ENCODE peak calls at places on chromosomes 11 and 22, in six cellular contexts. A is psoas muscle; I is right cardiac atrium; S is CD8-positive, alpha-beta T cell; K is CD4-positive, CD25-positive, alpha-beta regulatory T cell; U is pancreas. C is an unnamed sample.

GRCh38 chr11:111206472-111206871 is 39.1 kb upstream of the POU2AF2 start:
- DNase-seq in A (no peak), I (no peak), S (no peak), K (no peak), U (no peak), C (no peak)

GRCh38 chr11:110491577-110492352 is 62.0 kb downstream of the FDX1 start:
- DNase-seq in A (no peak), I (no peak), S (no peak), K (no peak), U (no peak), C (no peak)

GRCh38 chr11:59771605-59772004 is 16.4 kb downstream of the STX3 start:
- DNase-seq in A (no peak), I (no peak), S (no peak), K (no peak), U (no peak), C (no peak)

GRCh38 chr11:116130122-116130521 is 625.9 kb upstream of the CADM1 start:
- DNase-seq in A (no peak), I (no peak), S (no peak), K (no peak), U (no peak), C (no peak)

GRCh38 chr11:68430801-68431200 is 29.8 kb upstream of the PPP6R3 start:
- DNase-seq in A (no peak), I (no peak), S (no peak), K (no peak), U (no peak), C (peak; percentile 54)

GRCh38 chr11:19316434-19316833 is 75.7 kb upstream of the E2F8 start:
- DNase-seq in A (peak; percentile 66), I (peak; percentile 91), S (no peak), K (no peak), U (no peak), C (peak; percentile 34)

GRCh38 chr22:40436460-40437431 is 66.4 kb downstream of the SGSM3 start:
- DNase-seq in A (no peak), I (peak; percentile 66), S (no peak), K (peak; percentile 84), U (no peak), C (no peak)

GRCh38 chr22:41106122-41106968 is 14.0 kb downstream of the EP300 start:
- DNase-seq in A (no peak), I (peak; percentile 55), S (no peak), K (no peak), U (no peak), C (no peak)

GRCh38 chr22:27405672-27406388 is 395.7 kb downstream of the MN1 start:
- DNase-seq in A (peak; percentile 65), I (peak; percentile 87), S (no peak), K (peak; percentile 8), U (peak; percentile 86), C (peak; percentile 79)

GRCh38 chr11:2657697-2658284 is 42.0 kb downstream of the KCNQ1OT1 start:
- DNase-seq in A (no peak), I (no peak), S (no peak), K (no peak), U (no peak), C (no peak)

GRCh38 chr11:102530558-102530957 is at the start of gene MMP7:
- DNase-seq in A (no peak), I (no peak), S (no peak), K (no peak), U (no peak), C (peak; percentile 43)

GRCh38 chr11:3823303-3823702 is 14.9 kb downstream of the PGAP2 start:
- DNase-seq in A (no peak), I (no peak), S (no peak), K (no peak), U (no peak), C (no peak)

GRCh38 chr11:2240834-2241233 is 29.6 kb downstream of the ASCL2 start:
- DNase-seq in A (no peak), I (no peak), S (no peak), K (no peak), U (no peak), C (no peak)

GRCh38 chr11:4134844-4135243 is 40.2 kb downstream of the RRM1 start:
- DNase-seq in A (no peak), I (no peak), S (no peak), K (no peak), U (no peak), C (no peak)

GRCh38 chr11:67541198-67541597 is 18.0 kb upstream of the CABP2 start:
- DNase-seq in A (no peak), I (no peak), S (no peak), K (no peak), U (no peak), C (no peak)

GRCh38 chr11:64053699-64054098 is 18.0 kb downstream of the FLRT1 start:
- DNase-seq in A (no peak), I (no peak), S (no peak), K (no peak), U (peak; percentile 51), C (no peak)

GRCh38 chr11:64056861-64057260 is 21.1 kb downstream of the FLRT1 start:
- DNase-seq in A (no peak), I (no peak), S (no peak), K (no peak), U (peak; percentile 50), C (no peak)

GRCh38 chr11:64052938-64053622 is 17.3 kb downstream of the FLRT1 start:
- DNase-seq in A (no peak), I (no peak), S (no peak), K (no peak), U (peak; percentile 42), C (no peak)

GRCh38 chr11:64056213-64056785 is 20.6 kb downstream of the FLRT1 start:
- DNase-seq in A (no peak), I (no peak), S (no peak), K (no peak), U (peak; percentile 51), C (no peak)

DNA sequence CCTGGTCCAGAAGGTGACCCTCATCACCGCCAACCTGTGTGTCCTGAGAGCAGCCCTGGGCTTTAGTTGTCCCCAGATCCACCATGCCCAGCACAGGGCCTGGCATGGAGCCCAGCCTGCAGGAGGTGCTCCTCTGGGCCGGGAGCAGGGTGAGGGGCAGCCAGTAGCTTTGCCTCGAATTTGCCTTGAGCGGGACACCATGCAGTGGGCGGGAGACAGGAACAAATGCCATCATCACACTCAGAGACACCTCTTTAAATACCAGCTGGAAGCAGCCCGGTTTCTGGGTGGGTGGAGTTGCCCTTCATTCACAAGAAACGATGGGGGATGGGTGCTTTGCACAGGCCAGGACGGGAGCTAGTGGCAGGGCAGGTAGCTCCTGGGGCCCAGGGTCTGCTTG is 19.3 kb downstream of the FLRT1 start:
- DNase-seq in A (no peak), I (peak; percentile 83), S (no peak), K (no peak), U (no peak), C (no peak)
- H3K27ac ChIP-seq in A (no peak overlapping the region), I (peak overlapping the region; percentile 61), S (no peak overlapping the region), K (no peak overlapping the region), U (no peak overlapping the region), C (no peak overlapping the region)

GRCh38 chr22:36021649-36022048 is 7.0 kb downstream of the RBFOX2 start:
- DNase-seq in A (no peak), I (no peak), S (no peak), K (no peak), U (no peak), C (no peak)
- H3K4me3 ChIP-seq in A (no peak overlapping the region), I (no peak overlapping the region), S (no peak overlapping the region), K (no peak overlapping the region), U (no peak overlapping the region), C (no peak overlapping the region)

GRCh38 chr22:22182990-22183264 is 61.7 kb upstream of the VPREB1 start:
- DNase-seq in A (no peak), I (no peak), S (no peak), K (no peak), U (no peak), C (no peak)
- H3K27ac ChIP-seq in A (no peak overlapping the region), I (no peak overlapping the region), S (no peak overlapping the region), K (no peak overlapping the region), U (no peak overlapping the region), C (no peak overlapping the region)

DNA sequence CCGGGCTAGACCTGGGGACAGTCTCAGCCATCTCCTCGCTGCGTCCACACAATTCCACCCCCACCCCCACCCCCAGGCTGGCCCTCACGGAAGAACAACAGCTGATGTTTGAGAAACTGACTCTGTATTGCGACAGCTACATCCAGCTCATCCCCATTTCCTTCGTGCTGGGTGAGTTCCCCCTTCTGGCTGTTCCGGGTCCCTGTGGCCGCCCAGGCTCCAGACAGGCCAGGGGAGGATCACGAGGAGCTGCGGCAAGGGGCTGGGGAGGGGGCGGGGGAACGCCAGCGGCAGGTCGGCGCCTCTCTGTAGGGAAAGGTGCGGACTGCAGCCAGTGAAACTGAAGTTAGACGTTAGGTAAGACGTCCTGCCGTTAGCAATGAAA is 4.9 kb downstream of the BEST1 start:
- DNase-seq in A (peak; percentile 71), I (peak; percentile 88), S (no peak), K (no peak), U (no peak), C (peak; percentile 86)
- H3K4me3 ChIP-seq in A (peak overlapping the region; percentile 63), I (peak overlapping the region; percentile 31), S (no peak overlapping the region), K (no peak overlapping the region), U (peak overlapping the region; percentile 32), C (peak overlapping the region; percentile 63)

DNA sequence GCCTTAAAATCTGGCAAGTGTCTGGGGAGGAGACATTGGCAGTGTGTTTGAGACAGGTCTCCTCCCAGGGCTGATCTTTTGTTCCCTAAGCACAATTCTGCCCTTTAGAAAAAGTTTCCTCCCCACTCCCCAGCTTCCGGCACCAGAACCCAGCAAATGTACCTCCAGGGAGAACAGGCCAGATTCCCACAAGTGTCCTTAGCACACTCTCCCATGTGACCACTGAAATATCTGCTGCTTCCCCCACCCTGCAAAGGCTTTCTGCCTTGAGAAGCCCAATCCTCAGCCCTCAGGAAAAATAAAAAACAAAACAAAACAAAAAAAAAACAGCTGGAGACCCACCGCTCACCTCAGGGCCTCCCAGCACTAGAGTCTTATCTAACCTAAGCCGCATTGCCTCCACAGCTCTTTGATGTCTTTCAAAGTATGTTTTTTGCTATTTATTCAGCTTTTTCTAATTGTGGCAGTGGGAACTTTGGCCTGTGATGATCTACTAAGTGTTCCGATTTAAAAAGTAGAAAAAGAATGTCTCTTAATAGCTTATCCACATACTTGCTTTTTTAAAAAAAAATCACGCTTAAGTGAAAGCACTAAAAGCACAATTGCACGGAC is 29.0 kb upstream of the FBLN1 start:
- DNase-seq in A (no peak), I (no peak), S (no peak), K (no peak), U (no peak), C (no peak)
- H3K27ac ChIP-seq in A (no peak overlapping the region), I (no peak overlapping the region), S (no peak overlapping the region), K (no peak overlapping the region), U (no peak overlapping the region), C (no peak overlapping the region)

GRCh38 chr11:72812604-72812967 is 1.6 kb upstream of the ATG16L2 start:
- DNase-seq in A (no peak), I (no peak), S (no peak), K (no peak), U (no peak), C (no peak)
- H3K4me3 ChIP-seq in A (peak overlapping the region; percentile 76), I (peak overlapping the region; percentile 37), S (peak overlapping the region; percentile 97), K (peak overlapping the region; percentile 90), U (peak overlapping the region; percentile 88), C (peak overlapping the region; percentile 79)

C was measured in left lung.